ENCODE peak calls at places on chromosomes 12 and 14, in four cellular contexts. N is HCT116, D is HepG2, E is SK-N-SH. Z is an unnamed sample.

GRCh38 chr12:55057466-55057865 is 37.7 kb downstream of the NEUROD4 start:
- DNase-seq in N (no peak), D (no peak), E (no peak), Z (no peak)

GRCh38 chr12:65510584-65511050 is 232.1 kb downstream of the MSRB3 start:
- DNase-seq in N (peak; percentile 84), D (peak; percentile 88), E (no peak), Z (no peak)

GRCh38 chr12:8692573-8692972 is 5.2 kb upstream of the RIMKLB start:
- DNase-seq in N (no peak), D (no peak), E (peak; percentile 56), Z (peak; percentile 34)

GRCh38 chr14:23321572-23322547 is 603 bp downstream of the PABPN1 start:
- DNase-seq in N (no peak), D (peak; percentile 71), E (peak; percentile 74), Z (peak; percentile 78)

GRCh38 chr12:63419119-63419518 is 249.2 kb downstream of the DPY19L2 start:
- DNase-seq in N (peak; percentile 81), D (no peak), E (no peak), Z (peak; percentile 2)

GRCh38 chr14:74634964-74635363 is 22.9 kb upstream of the LTBP2 start:
- DNase-seq in N (no peak), D (no peak), E (no peak), Z (no peak)

GRCh38 chr12:119780786-119781434 is 96.2 kb downstream of the CIT start:
- DNase-seq in N (peak; percentile 39), D (peak; percentile 37), E (peak; percentile 59), Z (peak; percentile 57)

GRCh38 chr12:22866406-22866805 is 241.4 kb downstream of the ETNK1 start:
- DNase-seq in N (no peak), D (no peak), E (no peak), Z (no peak)

GRCh38 chr14:54105898-54106297 is 149.3 kb upstream of the BMP4 start:
- DNase-seq in N (peak; percentile 71), D (no peak), E (no peak), Z (no peak)

GRCh38 chr12:99598785-99599184 is 48.8 kb upstream of the GARIN6 start:
- DNase-seq in N (no peak), D (no peak), E (no peak), Z (no peak)

GRCh38 chr14:72970058-72970630 is 43.9 kb downstream of the DCAF4 start:
- DNase-seq in N (no peak), D (no peak), E (no peak), Z (no peak)

GRCh38 chr12:92951006-92951405 is 21.9 kb upstream of the EEA1 start:
- DNase-seq in N (no peak), D (no peak), E (no peak), Z (no peak)

GRCh38 chr12:112370156-112370555 is 12.1 kb downstream of the HECTD4 start:
- DNase-seq in N (no peak), D (no peak), E (no peak), Z (no peak)

GRCh38 chr12:9649532-9649940 is 20.0 kb upstream of the CLEC2D start:
- DNase-seq in N (no peak), D (no peak), E (no peak), Z (peak; percentile 41)

GRCh38 chr14:101937926-101938767 is 26.2 kb upstream of the DYNC1H1 start:
- DNase-seq in N (no peak), D (no peak), E (no peak), Z (peak; percentile 41)

GRCh38 chr14:52950410-52950897 is 396 bp downstream of the FERMT2 start:
- DNase-seq in N (no peak), D (peak; percentile 22), E (peak; percentile 71), Z (peak; percentile 4)

GRCh38 chr14:59595071-59595470 is 18.5 kb upstream of the CCDC175 start:
- DNase-seq in N (no peak), D (peak; percentile 5), E (no peak), Z (no peak)

GRCh38 chr12:40054554-40055226 is 51.2 kb downstream of the SLC2A13 start:
- DNase-seq in N (no peak), D (no peak), E (no peak), Z (no peak)

GRCh38 chr14:68109132-68109531 is 289.6 kb downstream of the RAD51B start:
- DNase-seq in N (no peak), D (no peak), E (no peak), Z (no peak)

GRCh38 chr14:103123128-103123633 is at the start of gene TNFAIP2:
- DNase-seq in N (no peak), D (no peak), E (no peak), Z (peak; percentile 69)

GRCh38 chr12:85036241-85036707 is at the start of the genes LRRIQ1 and TSPAN19:
- DNase-seq in N (peak; percentile 70), D (peak; percentile 54), E (peak; percentile 71), Z (peak; percentile 7)

GRCh38 chr12:97595936-97596335 is 133.3 kb downstream of the RMST start:
- DNase-seq in N (no peak), D (no peak), E (no peak), Z (no peak)

GRCh38 chr14:64605926-64606685 is 56.3 kb downstream of the PPP1R36 start:
- DNase-seq in N (no peak), D (no peak), E (no peak), Z (no peak)

GRCh38 chr14:22544881-22545420 is 44.1 kb downstream of the DAD1 start:
- DNase-seq in N (no peak), D (no peak), E (no peak), Z (no peak)

GRCh38 chr12:19826988-19827550 is 387.8 kb downstream of the AEBP2 start:
- DNase-seq in N (no peak), D (no peak), E (no peak), Z (no peak)

GRCh38 chr12:65327207-65328076 is 49.0 kb downstream of the MSRB3 start:
- DNase-seq in N (no peak), D (peak; percentile 97), E (no peak), Z (no peak)

GRCh38 chr12:50799908-50800307 is 36.0 kb downstream of the ATF1 start:
- DNase-seq in N (no peak), D (no peak), E (peak; percentile 24), Z (no peak)

DNA sequence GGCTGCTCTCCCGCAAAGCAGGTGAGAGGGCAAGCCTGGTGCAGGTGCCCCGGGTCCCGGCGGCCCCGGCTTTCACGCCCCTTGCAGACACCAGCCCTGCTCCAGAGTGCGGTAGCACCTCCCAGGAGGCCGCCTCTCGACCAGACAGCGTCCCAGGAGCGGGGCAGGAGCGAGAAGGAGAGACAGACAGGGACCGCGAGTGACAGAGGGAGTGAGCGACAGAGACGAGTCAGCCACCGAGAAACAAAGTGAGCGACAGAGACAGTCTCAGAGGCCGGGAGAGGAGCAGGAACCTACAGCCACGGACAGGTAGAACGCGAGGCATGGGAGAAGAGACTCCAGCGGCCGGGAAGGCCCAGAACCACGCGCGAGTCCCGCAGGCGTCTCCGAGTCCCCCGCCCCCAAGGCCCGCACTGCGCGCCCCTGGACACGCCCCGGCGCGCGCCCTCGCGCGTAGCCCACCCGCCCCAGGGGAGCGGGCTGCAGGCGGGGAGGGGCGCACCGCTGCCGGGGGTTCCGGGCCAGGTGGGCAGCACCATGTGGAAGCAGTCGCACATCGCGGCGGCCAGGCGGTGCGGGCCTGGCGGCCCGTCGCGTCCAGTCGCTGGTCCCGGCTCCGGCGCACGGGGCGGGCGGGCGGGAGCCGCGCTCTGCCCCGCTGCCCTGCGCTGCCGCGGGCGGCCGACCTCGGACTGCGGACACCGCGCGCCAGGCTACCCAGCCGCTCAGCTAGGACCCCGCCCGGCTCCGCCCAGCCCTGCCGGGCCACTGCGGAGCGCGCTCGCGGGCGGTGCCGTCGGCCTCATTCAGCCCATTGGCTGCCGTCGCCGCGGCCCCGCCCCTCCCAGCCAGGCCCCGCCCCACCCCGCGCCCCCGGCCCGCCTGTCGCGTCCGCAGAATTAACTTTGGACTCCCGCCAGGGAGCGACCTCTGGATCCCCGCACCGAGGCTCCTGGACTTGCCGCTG is at the start of gene AHNAK2:
- DNase-seq in N (peak; percentile 68), D (peak; percentile 69), E (peak; percentile 95), Z (peak; percentile 88)
- TF ChIP-seq ELF1 in N (no peak), D (no peak), E (no peak), Z (no peak)

DNA sequence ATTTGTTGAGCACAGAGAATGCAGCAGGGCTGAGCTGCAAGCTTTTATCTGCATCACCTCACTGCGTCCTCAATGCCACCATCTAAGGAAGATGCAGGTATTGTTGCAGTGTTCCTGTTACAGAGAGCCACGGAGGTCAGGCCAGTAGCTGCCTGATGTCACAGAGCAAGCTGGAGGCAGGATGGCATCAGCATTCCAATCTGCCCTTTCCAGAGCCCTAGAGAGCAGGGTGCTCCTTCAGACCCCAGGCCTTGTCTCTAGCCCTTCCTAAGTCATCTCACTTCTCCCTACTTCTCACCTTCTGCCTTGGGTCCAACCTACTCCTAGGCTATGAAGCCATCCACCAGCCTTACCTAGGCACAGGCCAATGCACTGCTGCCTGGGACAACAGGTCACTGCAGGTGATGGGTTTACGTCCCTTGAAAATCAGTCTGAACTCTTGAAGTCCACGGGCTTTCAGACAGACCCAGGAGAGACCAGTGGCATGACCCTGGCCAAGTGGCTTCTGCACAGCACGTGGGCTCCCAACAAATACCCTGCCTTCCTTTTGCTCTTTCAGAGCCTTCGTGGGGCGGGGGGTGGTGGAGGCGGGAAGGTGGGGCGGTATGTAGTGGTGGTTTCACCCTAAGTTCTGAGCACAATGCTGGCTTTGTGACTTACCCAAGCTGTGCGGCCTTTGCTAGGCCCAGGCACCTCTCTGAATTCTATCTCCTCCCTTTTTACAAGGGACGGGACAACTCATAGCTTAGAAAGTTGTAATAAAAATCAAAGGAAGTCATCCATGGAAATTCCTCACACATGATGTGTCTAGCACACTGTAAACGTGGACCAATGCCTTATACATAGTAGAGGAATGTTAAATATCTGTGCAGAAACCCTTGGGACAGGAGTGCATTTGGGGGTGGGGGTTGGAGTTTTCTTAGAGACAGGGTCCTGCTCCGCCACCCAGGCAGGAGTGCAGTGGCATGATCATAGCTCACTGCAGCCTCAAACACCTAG is 136.0 kb downstream of the KSR2 start:
- DNase-seq in N (no peak), D (no peak), E (no peak), Z (no peak)
- TF ChIP-seq ELF1 in N (no peak), D (no peak), E (no peak), Z (no peak)

DNA sequence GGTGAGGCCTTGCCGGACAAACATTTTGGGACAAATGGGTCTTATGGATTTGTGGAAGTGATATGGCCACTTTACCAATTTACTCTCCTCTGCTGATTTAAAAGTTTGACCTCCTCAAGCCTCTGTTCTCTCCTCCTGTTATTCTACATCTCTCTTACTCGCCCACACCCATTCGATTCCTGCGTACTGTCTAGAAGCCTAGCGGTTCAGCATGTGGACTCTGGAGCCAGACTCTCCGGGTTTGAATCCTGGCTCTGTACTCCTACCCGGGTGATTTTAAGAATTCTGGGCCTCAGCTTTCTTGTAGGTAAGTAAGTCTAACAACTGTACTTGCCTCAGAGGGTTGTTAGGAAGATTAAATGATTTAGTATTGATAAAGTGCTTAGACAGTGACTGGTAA is 168.6 kb upstream of the IFNG-AS1 start:
- DNase-seq in N (no peak), D (no peak), E (no peak), Z (no peak)
- TF ChIP-seq ELF1 in N (no peak), D (no peak), E (no peak), Z (no peak)

DNA sequence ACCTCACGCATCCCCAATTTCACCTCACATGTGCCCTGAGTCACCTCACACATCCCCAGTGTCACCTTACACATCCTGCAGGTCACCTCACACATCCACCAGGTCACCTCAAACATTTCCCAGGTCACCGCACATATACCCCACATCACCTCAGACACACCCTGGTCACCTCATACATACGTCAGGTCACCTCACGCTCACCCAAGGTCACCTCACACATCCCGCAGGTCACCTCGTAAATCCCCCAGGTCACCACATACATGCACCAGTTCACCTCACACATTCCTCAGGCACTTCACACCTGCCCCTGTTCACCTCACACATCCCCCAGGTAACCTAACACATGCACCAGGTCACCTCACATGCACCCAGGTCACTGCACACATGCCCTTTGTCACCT is 864.0 kb downstream of the TMEM121 start:
- DNase-seq in N (no peak), D (no peak), E (no peak), Z (no peak)
- TF ChIP-seq ELF1 in N (no peak), D (no peak), E (no peak), Z (no peak)